ENCODE peak calls at places on chromosomes 5 and 9, in four cellular contexts. Q is HCT116, V is K562, M is A549. N is an unnamed sample.

GRCh38 chr9:84403288-84403687 is 62.7 kb upstream of the SLC28A3 start:
- DNase-seq in Q (no peak), V (no peak), M (no peak), N (no peak)

GRCh38 chr5:149317281-149318048 is 27.8 kb upstream of the GRPEL2 start:
- DNase-seq in Q (peak), V (peak), M (peak), N (peak)

GRCh38 chr9:27441741-27442070 is 82.4 kb upstream of the IFNK start:
- DNase-seq in Q (no peak), V (no peak), M (no peak), N (no peak)

GRCh38 chr5:150487199-150488061 is 20.5 kb upstream of the NDST1 start:
- DNase-seq in Q (no peak), V (no peak), M (peak), N (peak)

GRCh38 chr9:114389612-114390368 is 2.0 kb upstream of the AKNA start:
- DNase-seq in Q (no peak), V (no peak), M (no peak), N (no peak)

GRCh38 chr9:131835132-131835910 is 95.4 kb upstream of the RAPGEF1 start:
- DNase-seq in Q (no peak), V (no peak), M (no peak), N (no peak)

GRCh38 chr9:123753011-123753410 is 176.9 kb downstream of the DENND1A start:
- DNase-seq in Q (no peak), V (no peak), M (no peak), N (no peak)

GRCh38 chr9:4666042-4666699 is at the start of gene SPATA6L:
- DNase-seq in Q (no peak), V (no peak), M (peak), N (peak)

GRCh38 chr9:32289756-32290155 is 94.7 kb upstream of the ACO1 start:
- DNase-seq in Q (no peak), V (no peak), M (no peak), N (no peak)

GRCh38 chr9:70222354-70222753 is 36.4 kb upstream of the SMC5 start:
- DNase-seq in Q (no peak), V (no peak), M (no peak), N (no peak)

GRCh38 chr5:173802670-173803165 is 85.4 kb upstream of the CPEB4 start:
- DNase-seq in Q (no peak), V (no peak), M (peak), N (peak)
- TF ChIP-seq REST in Q (no peak), V (no peak), M (no peak), N (no peak)

GRCh38 chr9:3513265-3513818 is 12.5 kb downstream of the RFX3 start:
- DNase-seq in Q (no peak), V (no peak), M (no peak), N (peak)
- TF ChIP-seq CTCF in Q (no peak), V (no peak), M (peak), N (no peak)

GRCh38 chr9:86396412-86396811 is 42.2 kb upstream of the TUT7 start:
- DNase-seq in Q (no peak), V (no peak), M (no peak), N (no peak)
- TF ChIP-seq REST in Q (no peak), V (no peak), M (no peak), N (no peak)

GRCh38 chr9:88106492-88106891 is 31.8 kb downstream of the SPATA31C2 start:
- DNase-seq in Q (peak), V (no peak), M (no peak), N (no peak)
- TF ChIP-seq CTCF in Q (peak), V (peak), M (peak), N (peak)

N was measured in HL-60.